ENCODE peak calls at places on chromosomes 16 and 17, in ten cellular contexts. M is sigmoid colon; N is CD4-positive, CD25-positive, alpha-beta regulatory T cell; D is T-helper 22 cell; P is Daoy; Y is fibroblast of the conjunctiva; Z is amniotic epithelial cell; V is progenitor cell of endocrine pancreas; G is C1 segment of cervical spinal cord; C is endodermal cell. I is an unnamed sample.

GRCh38 chr17:6110592-6110991 is 40.4 kb downstream of the WSCD1 start:
- DNase-seq in M (no peak), N (no peak), D (no peak), P (peak; percentile 84), Y (no peak), Z (no peak), V (no peak), G (no peak), C (no peak), I (no peak)

GRCh38 chr16:48386559-48387312 is 1.5 kb upstream of the SIAH1 start:
- DNase-seq in M (no peak), N (no peak), D (no peak), P (no peak), Y (no peak), Z (no peak), V (no peak), G (no peak), C (peak; percentile 43), I (no peak)

GRCh38 chr17:71315568-71315967 is 805.3 kb upstream of the SOX9 start:
- DNase-seq in M (no peak), N (no peak), D (no peak), P (no peak), Y (no peak), Z (no peak), V (no peak), G (no peak), C (no peak), I (no peak)

GRCh38 chr16:74035816-74036215 is 260.8 kb upstream of the PSMD7 start:
- DNase-seq in M (no peak), N (no peak), D (no peak), P (peak; percentile 6), Y (no peak), Z (no peak), V (no peak), G (no peak), C (peak; percentile 64), I (no peak)

GRCh38 chr16:30786936-30787612 is at the start of gene ZNF629:
- DNase-seq in M (peak; percentile 89), N (no peak), D (no peak), P (peak; percentile 49), Y (no peak), Z (peak; percentile 68), V (peak; percentile 55), G (peak; percentile 60), C (peak; percentile 89), I (peak; percentile 87)

GRCh38 chr17:14095202-14095601 is 25.9 kb downstream of the COX10 start:
- DNase-seq in M (no peak), N (no peak), D (no peak), P (no peak), Y (no peak), Z (no peak), V (no peak), G (no peak), C (no peak), I (no peak)

GRCh38 chr17:68349157-68349556 is 57.9 kb downstream of the ARSG start:
- DNase-seq in M (no peak), N (no peak), D (no peak), P (no peak), Y (no peak), Z (no peak), V (no peak), G (no peak), C (no peak), I (no peak)

GRCh38 chr16:72367841-72368240 is 195.9 kb upstream of the PMFBP1 start:
- DNase-seq in M (no peak), N (no peak), D (no peak), P (no peak), Y (no peak), Z (no peak), V (no peak), G (no peak), C (no peak), I (no peak)

GRCh38 chr16:86979061-86979460 is 338.1 kb downstream of the C16orf95 start:
- DNase-seq in M (peak; percentile 33), N (no peak), D (no peak), P (no peak), Y (no peak), Z (no peak), V (no peak), G (no peak), C (no peak), I (no peak)

GRCh38 chr16:1745900-1746692 is 25.2 kb downstream of the NME3 start:
- DNase-seq in M (no peak), N (no peak), D (no peak), P (peak; percentile 94), Y (peak; percentile 44), Z (peak; percentile 97), V (no peak), G (no peak), C (no peak), I (peak; percentile 83)

GRCh38 chr16:77995843-77996455 is 26.4 kb upstream of the CLEC3A start:
- DNase-seq in M (no peak), N (no peak), D (no peak), P (no peak), Y (no peak), Z (no peak), V (no peak), G (no peak), C (peak; percentile 71), I (no peak)

GRCh38 chr16:30032083-30032819 is 1.2 kb upstream of the TLCD3B start:
- DNase-seq in M (no peak), N (peak; percentile 41), D (peak; percentile 33), P (peak; percentile 71), Y (peak; percentile 55), Z (peak; percentile 54), V (peak; percentile 48), G (peak; percentile 11), C (peak; percentile 93), I (peak; percentile 27)

GRCh38 chr16:65666132-65666869 is 544.4 kb upstream of the CDH11 start:
- DNase-seq in M (no peak), N (no peak), D (no peak), P (no peak), Y (no peak), Z (peak; percentile 42), V (no peak), G (no peak), C (peak; percentile 56), I (no peak)

GRCh38 chr17:64115043-64115698 is 14.8 kb downstream of the ERN1 start:
- DNase-seq in M (no peak), N (no peak), D (no peak), P (no peak), Y (no peak), Z (peak; percentile 67), V (no peak), G (no peak), C (peak; percentile 35), I (no peak)

GRCh38 chr16:84979516-84979915 is 31.8 kb downstream of the ZDHHC7 start:
- DNase-seq in M (no peak), N (no peak), D (no peak), P (no peak), Y (no peak), Z (no peak), V (no peak), G (no peak), C (no peak), I (no peak)

GRCh38 chr17:78126895-78127239 is 1.7 kb downstream of the TMC6 start:
- DNase-seq in M (no peak), N (no peak), D (no peak), P (no peak), Y (no peak), Z (no peak), V (no peak), G (no peak), C (no peak), I (no peak)

GRCh38 chr17:28947639-28948038 is 3.7 kb downstream of the PHF12 start:
- DNase-seq in M (no peak), N (no peak), D (no peak), P (no peak), Y (no peak), Z (no peak), V (no peak), G (no peak), C (no peak), I (no peak)

GRCh38 chr16:84625556-84625955 is 7.7 kb upstream of the COTL1 start:
- DNase-seq in M (no peak), N (no peak), D (no peak), P (no peak), Y (no peak), Z (no peak), V (no peak), G (no peak), C (no peak), I (no peak)

GRCh38 chr16:5025171-5025632 is 8.5 kb downstream of the NAGPA start:
- DNase-seq in M (no peak), N (no peak), D (no peak), P (peak; percentile 27), Y (no peak), Z (peak; percentile 9), V (no peak), G (peak; percentile 38), C (peak; percentile 93), I (peak; percentile 72)

GRCh38 chr17:4725646-4726300 is 5.5 kb upstream of the MED11 start:
- DNase-seq in M (no peak), N (no peak), D (no peak), P (no peak), Y (no peak), Z (no peak), V (no peak), G (no peak), C (no peak), I (no peak)

GRCh38 chr17:31571124-31571892 is 179.8 kb downstream of the RAB11FIP4 start:
- DNase-seq in M (peak; percentile 96), N (no peak), D (no peak), P (peak; percentile 71), Y (peak; percentile 95), Z (peak; percentile 99), V (no peak), G (no peak), C (no peak), I (no peak)

GRCh38 chr16:85564277-85565051 is 48.7 kb upstream of the GSE1 start:
- DNase-seq in M (no peak), N (no peak), D (no peak), P (peak; percentile 46), Y (no peak), Z (no peak), V (no peak), G (no peak), C (no peak), I (no peak)

GRCh38 chr16:3157229-3158013 is 22.6 kb downstream of the ZNF213 start:
- DNase-seq in M (peak; percentile 82), N (peak; percentile 59), D (peak; percentile 53), P (peak; percentile 94), Y (peak; percentile 91), Z (peak; percentile 95), V (no peak), G (peak; percentile 19), C (peak; percentile 96), I (no peak)

GRCh38 chr17:34760931-34761500 is 181.6 kb downstream of the TMEM132E start:
- DNase-seq in M (peak; percentile 47), N (no peak), D (no peak), P (no peak), Y (no peak), Z (no peak), V (no peak), G (no peak), C (peak; percentile 26), I (no peak)

GRCh38 chr16:57480754-57481230 is 5.5 kb downstream of the DOK4 start:
- DNase-seq in M (no peak), N (no peak), D (no peak), P (no peak), Y (no peak), Z (no peak), V (no peak), G (no peak), C (no peak), I (no peak)

GRCh38 chr17:72362466-72363335 is 241.9 kb downstream of the SOX9 start:
- DNase-seq in M (no peak), N (no peak), D (no peak), P (peak; percentile 88), Y (no peak), Z (peak; percentile 83), V (no peak), G (no peak), C (no peak), I (no peak)